ENCODE peak calls at places on chromosomes 12 and 14, in nine cellular contexts. T, K, X, M, F, I, E, D and G are unnamed samples.

GRCh38 chr12:16153273-16153672 is 124.2 kb downstream of the SLC15A5 start:
- DNase-seq in T (no peak), E (no peak), M (no peak), D (no peak), K (no peak), F (no peak), X (no peak), I (no peak), G (no peak)

GRCh38 chr14:71529855-71530254 is 402.4 kb upstream of the RGS6 start:
- DNase-seq in T (no peak), K (no peak), E (no peak), X (no peak), M (no peak), F (no peak), I (peak), D (no peak), G (no peak)

GRCh38 chr12:62754706-62755105 is 180.2 kb downstream of the PPM1H start:
- DNase-seq in E (no peak), F (no peak), I (no peak), M (no peak), K (no peak), D (no peak), T (no peak), X (no peak), G (no peak)

GRCh38 chr14:78446807-78447206 is 276.6 kb downstream of the NRXN3 start:
- DNase-seq in I (no peak), F (no peak), K (no peak), X (no peak), E (no peak), D (no peak), M (no peak), T (no peak), G (no peak)

GRCh38 chr14:51733147-51733546 is 81.4 kb downstream of the FRMD6 start:
- DNase-seq in I (no peak), X (no peak), M (no peak), E (no peak), K (no peak), D (no peak), F (no peak), T (no peak), G (no peak)

GRCh38 chr14:89330236-89331002 is 86.6 kb downstream of the FOXN3 start:
- DNase-seq in E (no peak), D (peak), X (peak), K (peak), I (no peak), M (no peak), F (no peak), T (peak), G (no peak)

GRCh38 chr12:57852620-57853509 is 6.3 kb upstream of the CTDSP2 start:
- DNase-seq in D (peak), X (peak), T (no peak), K (peak), M (no peak), F (no peak), E (no peak), I (no peak), G (no peak)

GRCh38 chr14:79407572-79407971 is 803.7 kb downstream of the DIO2 start:
- DNase-seq in X (no peak), I (no peak), T (no peak), F (no peak), M (no peak), E (no peak), D (no peak), K (no peak), G (no peak)

GRCh38 chr14:33716921-33717320 is 234.0 kb downstream of the EGLN3 start:
- DNase-seq in I (no peak), E (no peak), K (no peak), F (no peak), D (no peak), T (no peak), M (no peak), X (no peak), G (no peak)

GRCh38 chr14:104361921-104362681 is 217.5 kb upstream of the C14orf180 start:
- DNase-seq in F (no peak), T (no peak), K (peak), D (peak), E (no peak), I (no peak), X (no peak), M (no peak), G (no peak)

GRCh38 chr12:48889679-48890078 is 24.0 kb upstream of the RND1 start:
- DNase-seq in F (no peak), E (no peak), M (no peak), X (no peak), K (no peak), D (no peak), I (no peak), T (no peak), G (no peak)

GRCh38 chr12:55728185-55728931 is 451 bp downstream of the CD63 start:
- DNase-seq in K (peak), F (no peak), T (no peak), E (no peak), D (peak), X (peak), I (no peak), M (peak), G (peak)

GRCh38 chr14:37591311-37591940 is 3.6 kb downstream of the FOXA1 start:
- DNase-seq in D (no peak), T (no peak), I (no peak), E (no peak), F (no peak), K (no peak), X (no peak), M (no peak), G (no peak)

GRCh38 chr12:75690556-75690955 is 179.1 kb upstream of the KRR1 start:
- DNase-seq in M (peak), K (no peak), X (no peak), D (no peak), I (no peak), E (no peak), T (peak), F (no peak), G (no peak)

GRCh38 chr12:50401383-50402155 is 884 bp downstream of the LARP4 start:
- DNase-seq in T (no peak), D (no peak), K (no peak), E (no peak), I (peak), F (no peak), M (peak), X (no peak), G (no peak)

GRCh38 chr14:63383776-63384367 is 65.1 kb upstream of the GPHB5 start:
- DNase-seq in T (no peak), X (no peak), M (no peak), I (no peak), D (no peak), K (no peak), F (peak), E (no peak), G (no peak)

GRCh38 chr12:55715169-55715764 is 579 bp upstream of the BLOC1S1 start:
- DNase-seq in E (no peak), M (no peak), I (no peak), T (no peak), X (no peak), D (no peak), F (no peak), K (no peak), G (no peak)

GRCh38 chr14:52706286-52706685 is 714 bp upstream of the PSMC6 start:
- DNase-seq in D (no peak), X (no peak), T (no peak), F (peak), K (no peak), E (peak), M (no peak), I (no peak), G (no peak)

GRCh38 chr12:68462799-68463198 is 130.6 kb upstream of the MDM1 start:
- DNase-seq in F (no peak), K (no peak), E (no peak), I (no peak), M (no peak), X (no peak), D (no peak), T (no peak), G (no peak)

GRCh38 chr12:46266382-46266791 is 2.5 kb downstream of the SLC38A1 start:
- DNase-seq in I (no peak), M (peak), K (no peak), F (no peak), T (no peak), E (peak), D (no peak), X (no peak), G (no peak)

GRCh38 chr12:125387206-125387605 is 322.0 kb downstream of the AACS start:
- DNase-seq in D (no peak), F (no peak), X (no peak), E (no peak), T (no peak), M (no peak), K (no peak), I (no peak), G (no peak)

GRCh38 chr14:24798911-24799310 is 164.9 kb upstream of the GZMB start:
- DNase-seq in D (no peak), E (no peak), X (no peak), F (no peak), T (no peak), M (no peak), I (no peak), K (no peak), G (no peak)

GRCh38 chr14:65258391-65258790 is 154.1 kb upstream of the FUT8 start:
- DNase-seq in I (no peak), F (no peak), K (no peak), E (no peak), D (no peak), X (no peak), T (no peak), M (peak), G (no peak)

GRCh38 chr12:93214523-93215289 is 163.0 kb upstream of the NUDT4 start:
- DNase-seq in T (no peak), E (no peak), F (no peak), X (no peak), D (no peak), I (no peak), M (no peak), K (no peak), G (no peak)

GRCh38 chr12:110641512-110641911 is 27.6 kb downstream of the TCTN1 start:
- DNase-seq in I (no peak), X (peak), K (no peak), M (no peak), T (no peak), F (no peak), E (no peak), D (peak), G (no peak)

GRCh38 chr14:39491134-39491541 is 58.9 kb upstream of the FBXO33 start:
- DNase-seq in D (no peak), E (no peak), I (no peak), M (no peak), T (no peak), X (no peak), K (no peak), F (peak), G (no peak)

GRCh38 chr12:93737457-93738198 is 60.5 kb downstream of the CRADD start:
- DNase-seq in T (no peak), X (no peak), F (no peak), M (no peak), I (no peak), K (no peak), D (no peak), E (no peak), G (no peak)

GRCh38 chr14:99860219-99860618 is 67.0 kb downstream of the EML1 start:
- DNase-seq in D (no peak), E (no peak), I (no peak), X (no peak), M (no peak), F (no peak), K (no peak), T (no peak), G (no peak)

GRCh38 chr14:54567634-54568561 is 970 bp downstream of the SAMD4A start:
- DNase-seq in K (peak), M (peak), I (peak), X (peak), E (peak), F (peak), T (no peak), D (peak), G (peak)

GRCh38 chr14:93207468-93208308 is 632 bp downstream of the UBR7 start:
- DNase-seq in K (peak), I (no peak), D (no peak), T (no peak), M (peak), X (peak), E (peak), F (peak), G (no peak)

GRCh38 chr12:14357496-14357895 is 8.0 kb upstream of the ATF7IP start:
- DNase-seq in E (no peak), T (no peak), M (no peak), D (no peak), X (no peak), K (no peak), I (no peak), F (no peak), G (no peak)

GRCh38 chr12:1328385-1328784 is 266.0 kb downstream of the FBXL14 start:
- DNase-seq in X (peak), K (no peak), I (no peak), E (no peak), T (no peak), F (no peak), M (no peak), D (no peak), G (no peak)

DNA sequence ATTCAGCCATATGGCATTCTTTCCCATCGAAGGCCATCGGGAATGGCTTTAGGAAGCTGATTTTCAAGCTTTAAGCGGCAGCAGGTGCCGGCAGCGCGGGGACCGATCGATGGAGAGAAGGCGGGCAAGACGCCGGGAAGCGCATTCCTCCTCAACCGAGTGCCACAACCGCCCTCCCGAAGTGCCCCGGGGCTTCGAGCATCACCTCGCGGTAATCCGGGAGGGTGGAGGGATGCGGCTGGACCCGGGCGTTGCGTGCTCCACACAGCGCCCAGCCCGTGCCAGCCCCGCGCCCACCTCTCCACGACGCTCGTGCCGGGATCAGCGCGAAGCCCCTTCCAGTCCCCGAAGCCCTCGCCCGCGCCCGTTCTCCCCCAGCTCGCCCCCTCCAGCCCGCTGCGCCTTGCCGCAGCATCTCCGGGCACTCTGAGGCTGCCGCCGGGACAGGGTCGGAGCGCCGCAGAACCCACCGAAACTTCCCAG is 3.2 kb downstream of the USP44 start:
- DNase-seq in T (no peak), E (peak), X (peak), F (no peak), I (peak), M (no peak), D (peak), K (no peak), G (peak)
- H3K4me3 ChIP-seq in T (peak), E (peak), X (peak), F (peak), I (peak), M (peak), D (peak), K (peak), G (peak)

DNA sequence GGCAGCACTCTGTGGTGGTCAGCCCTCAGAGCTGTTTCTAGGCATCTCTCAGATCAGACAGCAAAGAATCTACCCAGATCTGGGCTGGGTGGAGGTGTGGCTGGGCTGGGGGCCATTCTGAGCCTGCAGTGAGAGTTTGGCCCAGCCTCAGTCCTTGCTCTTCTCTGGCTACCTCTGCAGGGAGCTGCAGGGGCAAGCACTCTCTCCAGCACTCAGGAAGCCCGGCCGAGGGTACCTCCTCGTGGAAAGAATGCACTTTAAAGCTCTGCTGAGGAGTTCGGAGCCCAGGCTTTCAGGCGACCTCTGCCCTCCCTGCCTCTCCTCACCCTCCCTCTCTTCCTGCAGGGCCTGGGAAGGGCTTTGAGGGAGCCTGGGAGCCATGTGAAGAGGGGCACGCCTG is 31.2 kb downstream of the IL31 start:
- DNase-seq in D (no peak), K (no peak), T (no peak), I (no peak), X (no peak), M (no peak), E (no peak), F (no peak), G (no peak)
- H3K27ac ChIP-seq in D (no peak), K (peak), T (no peak), I (no peak), X (no peak), M (no peak), E (no peak), F (no peak), G (no peak)

DNA sequence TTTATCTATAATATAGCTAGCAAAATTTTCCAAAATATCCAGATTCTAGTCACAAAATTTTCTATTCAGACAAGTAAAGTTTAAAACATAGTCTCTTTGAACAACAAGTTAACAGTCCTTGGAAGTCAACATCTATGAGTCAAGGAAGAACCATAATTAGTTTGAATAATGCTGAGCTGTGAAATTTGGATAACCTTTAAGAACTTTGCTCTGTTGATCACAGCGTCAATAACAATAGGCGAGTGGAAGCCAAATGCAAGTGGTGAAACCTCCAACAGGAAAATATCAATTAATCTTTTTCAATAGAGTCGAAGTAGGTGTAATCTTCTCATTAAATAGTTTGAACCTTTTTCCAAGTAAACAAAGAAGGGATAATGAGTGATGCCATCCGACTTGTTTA is 466.6 kb downstream of the FOXG1 start:
- DNase-seq in T (no peak), I (no peak), M (no peak), F (no peak), D (no peak), K (no peak), X (no peak), E (no peak), G (no peak)
- H3K4me3 ChIP-seq in T (no peak), I (no peak), M (no peak), F (no peak), D (no peak), K (no peak), X (no peak), E (no peak), G (no peak)

DNA sequence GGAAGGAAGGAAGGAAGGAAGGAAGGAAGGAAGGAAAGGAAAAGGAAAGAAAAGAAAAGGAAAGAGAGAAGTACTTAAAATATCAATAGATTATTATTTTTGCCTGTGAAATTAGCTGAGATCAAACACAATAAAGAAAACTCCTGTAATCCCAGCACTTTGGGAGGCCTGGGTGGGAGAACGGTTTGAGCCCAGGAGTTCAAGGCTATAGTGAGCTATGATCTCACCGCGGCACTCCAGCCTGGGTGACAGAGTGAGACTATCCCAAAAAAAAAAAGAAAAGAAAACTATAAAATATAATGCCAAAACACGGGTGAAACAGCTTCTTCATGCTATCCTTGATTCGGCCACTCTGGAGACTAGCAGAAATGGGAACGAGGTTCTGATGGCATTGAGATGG is 26.2 kb upstream of the CKAP4 start:
- DNase-seq in M (no peak), K (no peak), D (peak), E (no peak), I (no peak), F (no peak), X (no peak), T (no peak), G (no peak)
- H3K27ac ChIP-seq in M (no peak), K (no peak), D (no peak), E (no peak), I (no peak), F (no peak), X (no peak), T (peak), G (peak)